ENCODE peak calls at places on chromosomes 7 and 10, in nine cellular contexts. I, Z, T, S, B, R, L, H and Q are unnamed samples.

GRCh38 chr10:76936182-76936581 is 701.4 kb downstream of the KCNMA1 start:
- DNase-seq in I (no peak), Z (no peak), T (no peak), S (no peak), B (no peak), R (no peak), L (no peak), H (no peak), Q (no peak)

GRCh38 chr10:71243756-71244637 is 31.6 kb downstream of the UNC5B start:
- DNase-seq in I (peak), Z (no peak), T (no peak), S (peak), B (no peak), R (no peak), L (peak), H (no peak), Q (no peak)

GRCh38 chr7:140521426-140521825 is 42.1 kb upstream of the MKRN1 start:
- DNase-seq in I (no peak), Z (no peak), T (no peak), S (no peak), B (no peak), R (no peak), L (no peak), H (peak), Q (no peak)

GRCh38 chr7:2968616-2969397 is 74.9 kb downstream of the CARD11 start:
- DNase-seq in I (no peak), Z (no peak), T (no peak), S (no peak), B (no peak), R (no peak), L (no peak), H (no peak), Q (no peak)

GRCh38 chr7:8206950-8207349 is 55.0 kb downstream of the ICA1 start:
- DNase-seq in I (no peak), Z (no peak), T (no peak), S (no peak), B (no peak), R (no peak), L (no peak), H (no peak), Q (no peak)

GRCh38 chr7:7911756-7912155 is 56.8 kb upstream of the GLCCI1 start:
- DNase-seq in I (no peak), Z (no peak), T (no peak), S (no peak), B (no peak), R (no peak), L (no peak), H (peak), Q (no peak)

GRCh38 chr10:110007171-110007700 is 548 bp upstream of the ADD3 start:
- DNase-seq in I (no peak), Z (no peak), T (no peak), S (no peak), B (no peak), R (peak), L (peak), H (peak), Q (peak)

GRCh38 chr10:132151286-132151950 is 35.3 kb upstream of the DPYSL4 start:
- DNase-seq in I (no peak), Z (no peak), T (no peak), S (no peak), B (no peak), R (no peak), L (no peak), H (no peak), Q (no peak)

GRCh38 chr10:456486-456885 is 233.0 kb downstream of the DIP2C start:
- DNase-seq in I (no peak), Z (no peak), T (no peak), S (no peak), B (no peak), R (no peak), L (no peak), H (no peak), Q (no peak)